ENCODE peak calls at places on chromosomes 1 and 21, in five cellular contexts. P is neural crest cell, O is mesothelial cell of epicardium, D is AG09319, H is tibial artery. E is an unnamed sample.

GRCh38 chr1:213982814-213983588 is 4.8 kb upstream of the PROX1 start:
- DNase-seq in H (no peak), D (no peak), P (peak), O (no peak), E (no peak)

GRCh38 chr1:115450641-115451040 is 112.6 kb upstream of the NGF start:
- DNase-seq in O (no peak), H (no peak), P (no peak), D (no peak), E (no peak)

GRCh38 chr21:44294391-44295162 is 5.3 kb upstream of the PFKL start:
- DNase-seq in H (no peak), P (no peak), D (no peak), O (no peak), E (no peak)

GRCh38 chr1:232626452-232626851 is 3.5 kb downstream of the SIPA1L2 start:
- DNase-seq in D (no peak), P (no peak), O (no peak), H (no peak), E (no peak)

GRCh38 chr1:170586321-170586855 is 54.4 kb downstream of the GORAB start:
- DNase-seq in D (peak), P (no peak), O (no peak), H (peak), E (no peak)

GRCh38 chr1:159804924-159805323 is 2.8 kb downstream of the FCRL6 start:
- DNase-seq in D (no peak), O (no peak), H (no peak), P (no peak), E (no peak)

GRCh38 chr1:110130989-110131388 is 18.7 kb downstream of the UBL4B start:
- DNase-seq in H (peak), D (no peak), O (no peak), P (no peak), E (no peak)

GRCh38 chr1:17328855-17329254 is 20.9 kb downstream of the PADI4 start:
- DNase-seq in O (no peak), H (no peak), P (no peak), D (no peak), E (no peak)

GRCh38 chr1:47578026-47578861 is 140.4 kb downstream of the FOXD2 start:
- DNase-seq in H (peak), O (no peak), P (peak), D (no peak), E (no peak)

GRCh38 chr1:47578862-47579419 is 141.1 kb downstream of the FOXD2 start:
- DNase-seq in O (no peak), P (no peak), H (peak), D (no peak), E (no peak)

GRCh38 chr1:47575855-47576757 is 138.3 kb downstream of the FOXD2 start:
- DNase-seq in D (no peak), P (no peak), O (no peak), H (peak), E (no peak)

GRCh38 chr1:47576758-47577115 is 138.9 kb downstream of the FOXD2 start:
- DNase-seq in P (no peak), D (no peak), H (no peak), O (no peak), E (no peak)

DNA sequence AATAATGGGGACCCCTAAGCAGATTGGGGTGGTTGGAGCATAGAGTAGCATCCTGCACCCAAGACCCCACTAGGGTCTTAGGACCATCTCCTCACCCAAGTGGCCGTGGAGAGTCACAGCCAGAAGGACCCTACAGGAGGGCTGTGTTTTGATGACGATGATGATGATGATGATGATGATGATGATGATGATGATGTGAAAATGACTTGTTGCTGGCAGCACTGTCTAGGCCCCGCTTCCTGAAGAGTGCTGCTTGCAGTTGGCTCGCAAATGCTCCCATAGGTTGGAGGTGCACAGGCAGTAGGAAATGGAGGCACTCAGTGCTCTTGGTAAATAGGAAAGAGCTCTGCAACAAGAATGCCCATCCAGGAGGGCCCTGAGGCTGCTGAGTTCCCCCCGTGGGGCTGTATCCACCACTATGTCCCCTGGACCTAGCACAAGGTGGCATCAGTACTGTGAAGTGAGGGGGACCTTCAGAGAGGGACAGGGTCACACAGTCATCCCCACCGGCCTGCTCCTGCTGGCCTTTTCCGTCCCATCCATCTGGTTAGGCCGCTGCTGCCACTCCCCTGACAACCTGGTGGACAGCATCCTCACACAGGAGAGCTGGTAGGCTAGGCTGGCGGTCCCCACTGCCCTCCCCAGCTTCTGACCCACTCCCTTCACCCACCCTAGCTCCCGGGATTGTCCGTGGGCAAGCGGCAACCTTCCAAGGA is 139.6 kb downstream of the FOXD2 start:
- DNase-seq in O (no peak), D (no peak), P (no peak), H (peak), E (no peak)
- TF ChIP-seq CTCF in O (no peak), D (no peak), P (no peak), H (no peak), E (no peak)

DNA sequence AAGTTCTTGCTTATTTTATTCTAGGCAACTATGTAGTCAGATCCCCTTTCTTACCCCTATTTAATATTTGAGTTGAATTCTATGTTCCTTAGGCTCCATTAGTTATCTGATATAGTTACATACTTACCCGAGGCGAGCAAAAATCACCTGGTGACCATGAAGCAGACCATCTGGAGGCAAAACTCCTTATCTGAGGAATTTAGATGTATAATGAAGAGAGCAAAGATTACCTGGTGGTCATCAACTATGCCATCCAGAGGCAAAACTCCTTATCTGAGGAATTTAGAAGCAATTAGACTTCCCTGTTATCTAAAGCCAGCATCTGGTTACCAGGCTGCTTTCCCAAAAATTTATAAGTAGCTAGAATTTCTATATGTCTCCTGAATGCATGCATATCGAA is 129.9 kb downstream of the PATJ start:
- DNase-seq in P (no peak), O (no peak), H (no peak), D (no peak), E (no peak)
- TF ChIP-seq CTCF in P (no peak), O (no peak), H (no peak), D (no peak), E (no peak)

DNA sequence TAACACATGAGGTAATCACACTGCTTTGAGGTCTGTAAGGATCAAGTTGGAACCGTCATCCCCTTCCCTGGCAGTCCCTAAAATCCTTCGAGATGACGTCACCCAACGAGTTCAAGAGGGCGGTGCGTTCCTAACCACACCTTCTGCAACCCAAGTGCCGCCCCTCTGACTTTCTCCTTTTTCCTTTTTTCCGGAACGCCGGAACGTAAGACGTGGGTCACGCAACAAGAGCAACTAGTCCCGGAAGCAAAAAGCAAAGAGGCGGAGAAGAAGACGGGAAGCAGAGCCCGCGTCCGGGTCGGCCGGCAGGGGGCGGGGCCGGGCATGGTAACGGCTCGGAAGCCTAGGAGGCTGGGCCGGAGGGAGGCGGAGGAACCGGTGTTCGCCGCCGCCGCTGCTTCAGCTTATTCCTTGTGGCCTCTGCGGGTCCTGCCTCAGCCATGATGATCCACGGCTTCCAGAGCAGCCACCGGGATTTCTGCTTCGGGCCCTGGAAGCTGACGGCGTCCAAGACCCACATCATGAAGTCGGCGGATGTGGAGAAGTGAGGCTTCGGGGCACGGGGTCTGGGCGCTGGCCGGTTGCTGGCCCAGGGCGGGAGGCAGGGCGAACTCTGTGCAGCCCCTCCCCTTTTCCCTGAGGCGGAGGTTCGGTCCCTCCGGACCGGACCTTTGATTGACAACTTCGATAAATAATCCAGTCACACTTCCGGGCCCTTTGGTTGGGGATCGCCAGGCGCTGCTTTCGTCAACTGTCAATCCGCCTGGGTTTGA is at the start of gene TIPRL:
- DNase-seq in O (peak), P (peak), H (peak), D (peak), E (peak)
- TF ChIP-seq CTCF in O (peak), P (peak), H (peak), D (peak), E (peak)

GRCh38 chr1:230070321-230071208 is 3.5 kb downstream of the GALNT2 start:
- DNase-seq in O (no peak), D (no peak), P (no peak), H (no peak), E (peak)

GRCh38 chr1:230067871-230068814 is 1.1 kb downstream of the GALNT2 start:
- DNase-seq in D (no peak), O (no peak), P (peak), H (peak), E (peak)

GRCh38 chr1:230067441-230067870 is 418 bp downstream of the GALNT2 start:
- DNase-seq in P (peak), D (no peak), H (peak), O (no peak), E (peak)

GRCh38 chr1:230069813-230070212 is 2.8 kb downstream of the GALNT2 start:
- DNase-seq in P (no peak), H (no peak), O (no peak), D (no peak), E (peak)

GRCh38 chr1:230068952-230069684 is 2.1 kb downstream of the GALNT2 start:
- DNase-seq in O (no peak), H (no peak), P (no peak), D (no peak), E (peak)
- TF ChIP-seq CTCF in O (no peak), H (no peak), P (no peak), D (no peak), E (peak)

DNA sequence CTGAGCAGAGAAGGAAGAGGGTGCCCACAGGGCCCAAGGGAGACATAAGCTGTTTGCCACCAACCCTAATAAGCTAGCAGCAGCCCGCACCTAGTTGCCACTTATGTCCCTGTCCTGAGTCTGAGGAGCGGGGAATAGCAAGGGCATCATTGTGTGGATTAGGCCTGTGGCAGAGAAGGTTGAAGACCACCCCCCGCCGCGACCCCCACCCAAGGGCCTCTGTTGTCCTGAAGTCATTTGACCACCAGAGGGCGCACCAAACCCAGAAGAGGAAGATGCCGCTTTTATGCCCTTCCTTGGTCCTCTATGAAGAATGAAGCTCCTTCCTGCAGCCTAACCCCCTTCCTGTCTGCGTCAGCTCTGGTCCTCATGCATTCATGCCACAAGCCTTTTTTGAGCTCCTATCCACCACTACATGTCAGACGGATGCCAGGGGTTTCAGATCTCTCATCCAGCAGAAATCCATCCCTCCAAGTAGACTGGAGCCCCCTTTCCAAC is 16.6 kb downstream of the RHBG start:
- DNase-seq in D (no peak), P (peak), H (no peak), O (no peak), E (peak)
- TF ChIP-seq CTCF in D (peak), P (peak), H (peak), O (peak), E (peak)

DNA sequence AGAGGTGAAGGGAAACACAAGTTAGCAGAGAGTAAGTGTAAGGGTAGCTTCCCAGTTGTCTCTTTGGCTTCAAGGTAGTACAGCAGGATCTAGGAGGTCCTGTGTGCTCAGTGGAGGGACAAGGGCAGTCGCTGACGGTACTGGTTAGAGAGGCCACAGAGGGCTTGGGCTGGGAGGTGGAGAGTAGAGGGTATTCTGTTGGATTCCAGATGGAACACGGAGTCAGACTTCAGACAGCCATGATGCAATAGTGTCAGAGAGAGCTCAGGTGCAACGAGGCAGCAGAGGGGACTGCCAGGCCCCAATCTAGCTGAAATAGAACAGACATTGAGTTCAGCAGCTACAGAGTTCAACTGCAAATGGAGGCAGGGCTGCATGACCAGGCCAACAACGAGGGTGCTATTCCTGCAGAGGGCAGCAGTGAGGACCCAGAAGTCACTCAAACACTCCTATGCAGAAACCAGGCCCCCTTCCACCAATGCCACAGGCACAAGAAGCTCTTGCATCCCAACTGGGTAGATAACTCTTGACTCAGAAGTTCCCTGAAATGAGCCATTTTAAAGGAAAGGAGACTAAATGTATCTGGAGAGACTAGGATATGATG is 325.0 kb upstream of the ESRRG start:
- DNase-seq in P (peak), O (no peak), D (no peak), H (no peak), E (no peak)
- TF ChIP-seq CTCF in P (peak), O (no peak), D (no peak), H (no peak), E (no peak)

DNA sequence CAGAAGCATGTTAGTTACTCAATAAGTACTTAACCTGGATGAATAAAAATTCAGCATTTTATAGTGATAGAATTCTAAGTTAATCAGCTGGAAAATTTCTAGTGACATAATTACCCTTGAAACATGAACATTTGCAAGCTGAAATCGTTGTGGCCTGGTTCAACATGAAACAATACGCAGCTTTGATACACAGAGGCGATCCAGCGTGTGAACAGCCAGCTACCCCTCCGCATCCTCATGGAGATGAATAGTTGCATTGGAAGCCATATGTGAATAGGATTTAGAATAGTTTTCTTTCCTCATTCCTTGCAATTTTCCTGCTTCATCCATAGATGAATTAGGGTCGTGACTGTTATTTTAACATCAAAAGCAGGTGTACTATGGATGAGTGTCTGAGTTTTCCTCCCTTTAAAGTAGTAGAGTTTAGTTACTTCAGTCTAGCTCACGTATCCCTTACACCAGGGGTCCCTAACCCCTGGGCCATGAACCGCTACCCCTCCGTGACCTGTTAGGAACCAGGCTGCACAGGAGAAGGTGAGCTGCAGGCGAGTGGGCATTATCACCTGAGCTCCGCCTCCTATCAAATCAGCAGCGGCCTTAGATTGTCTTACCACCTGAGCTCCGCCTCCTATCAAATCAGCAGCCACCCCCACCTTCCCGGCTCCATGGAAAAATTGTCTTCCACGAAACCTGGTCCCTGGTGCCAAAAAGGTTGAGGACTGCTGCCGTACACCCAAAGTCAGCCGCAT is 6.2 kb upstream of the TARBP1 start:
- DNase-seq in O (no peak), P (no peak), D (no peak), H (no peak), E (no peak)
- TF ChIP-seq CTCF in O (no peak), P (no peak), D (no peak), H (no peak), E (no peak)

DNA sequence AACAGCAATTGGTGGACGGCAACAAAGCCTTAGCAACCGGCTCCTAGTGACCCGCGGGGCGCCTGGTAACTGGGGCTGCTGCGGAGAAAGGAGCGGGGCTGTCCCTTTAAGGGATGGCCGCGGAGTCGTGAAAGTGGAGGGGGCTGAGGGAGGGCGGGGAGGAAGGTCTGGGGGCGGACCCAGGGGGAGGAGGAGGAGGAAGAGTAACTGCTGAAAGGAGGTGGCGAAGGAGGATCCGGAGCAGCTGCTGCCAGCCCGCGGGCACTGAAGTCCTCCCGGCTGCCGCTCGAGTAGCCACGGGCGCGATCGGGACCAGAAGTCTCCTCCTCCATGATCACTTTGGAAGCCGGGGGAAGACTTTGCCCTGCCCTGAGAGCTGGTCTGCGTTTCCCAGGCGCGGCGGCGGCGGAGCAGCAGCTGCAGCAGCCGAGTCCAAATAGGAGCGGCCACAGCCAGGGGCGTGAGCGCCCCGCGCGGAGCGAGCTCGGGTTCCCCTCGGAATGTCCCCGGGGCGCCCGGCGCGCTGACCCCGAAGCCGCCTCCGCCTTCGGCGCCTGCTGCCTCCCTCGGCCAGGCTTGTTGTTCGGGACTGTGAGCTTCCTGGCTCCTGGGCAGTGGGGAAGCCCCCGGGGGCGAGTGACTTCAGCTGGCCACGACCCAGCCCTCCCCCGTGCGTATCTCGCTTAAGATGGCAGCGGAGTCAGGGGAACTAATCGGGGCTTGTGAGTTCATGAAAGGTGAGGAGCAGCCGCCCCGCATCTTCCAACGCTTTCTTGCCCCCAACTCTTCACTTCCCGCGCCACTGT is at the start of gene CDC14A:
- DNase-seq in D (peak), P (peak), H (peak), O (peak), E (peak)
- TF ChIP-seq CTCF in D (no peak), P (no peak), H (no peak), O (no peak), E (no peak)

E was measured in osteocyte.